ENCODE peak calls at places on chromosomes 12 and 14, in ten cellular contexts. E, S, H, C, I, X, A, O, B and R are unnamed samples.

GRCh38 chr14:50829472-50830043 is 1.4 kb downstream of the NIN start:
- DNase-seq in S (no peak), E (no peak), A (no peak), O (no peak), H (peak; percentile 63), C (no peak), B (no peak), I (no peak), X (no peak), R (no peak)

GRCh38 chr14:88189040-88189839 is 133.8 kb downstream of the KCNK10 start:
- DNase-seq in I (peak; percentile 71), H (peak; percentile 88), O (peak; percentile 49), X (peak; percentile 10), S (peak; percentile 98), A (peak; percentile 85), B (peak; percentile 77), C (peak; percentile 91), E (peak; percentile 78), R (peak; percentile 69)

GRCh38 chr14:65431245-65431644 is 18.7 kb downstream of the FUT8 start:
- DNase-seq in S (no peak), O (no peak), C (no peak), X (no peak), I (no peak), B (no peak), A (no peak), E (no peak), H (no peak), R (no peak)

GRCh38 chr12:31597066-31597465 is 6.1 kb upstream of the DENND5B start:
- DNase-seq in X (no peak), C (no peak), B (no peak), O (no peak), S (no peak), A (no peak), H (no peak), I (no peak), E (no peak), R (no peak)

GRCh38 chr12:89349814-89350213 is 2.5 kb downstream of the DUSP6 start:
- DNase-seq in B (peak; percentile 80), S (peak; percentile 49), C (no peak), O (no peak), H (peak; percentile 5), A (peak; percentile 42), I (peak; percentile 51), E (no peak), X (peak; percentile 26), R (peak; percentile 69)

GRCh38 chr14:28755198-28755794 is 11.3 kb upstream of the FOXG1 start:
- DNase-seq in B (no peak), A (no peak), O (no peak), C (no peak), I (no peak), H (no peak), E (no peak), X (no peak), S (no peak), R (no peak)

GRCh38 chr12:57235012-57235727 is 5.7 kb downstream of the SHMT2 start:
- DNase-seq in C (no peak), H (no peak), E (no peak), X (no peak), A (peak; percentile 82), O (no peak), I (no peak), B (no peak), S (no peak), R (peak; percentile 57)

GRCh38 chr12:3304436-3305135 is 186.4 kb upstream of the PRMT8 start:
- DNase-seq in I (peak; percentile 23), C (no peak), A (no peak), E (peak; percentile 13), H (no peak), B (peak; percentile 54), O (no peak), S (no peak), X (no peak), R (peak; percentile 61)

GRCh38 chr12:30795660-30796507 is 41.1 kb upstream of the CAPRIN2 start:
- DNase-seq in E (peak; percentile 81), H (peak; percentile 45), O (peak; percentile 64), B (peak; percentile 87), S (no peak), C (peak; percentile 50), I (peak; percentile 53), A (peak; percentile 65), X (peak; percentile 30), R (peak; percentile 86)

GRCh38 chr14:71432334-71432733 is 499.9 kb upstream of the RGS6 start:
- DNase-seq in E (no peak), S (no peak), H (no peak), B (no peak), C (no peak), I (no peak), O (no peak), A (no peak), X (no peak), R (no peak)